ENCODE peak calls at places on chromosomes 12 and 14, in eight cellular contexts. One of them, this sample, is unnamed.

GRCh38 chr12:54277823-54278276 is 2.1 kb downstream of the CBX5 start:
- DNase-seq in germinal center: no peak
- DNase-seq in SW 1271: no peak
- DNase-seq in AG10803: peak; percentile 87
- DNase-seq in ACHN: peak; percentile 72
- DNase-seq in PC-3: peak; percentile 38
- DNase-seq in mucosa of gallbladder: no peak
- DNase-seq in AG04450: no peak
- DNase-seq in this sample: no peak

GRCh38 chr12:130615906-130616305 is 100.2 kb downstream of the RIMBP2 start:
- DNase-seq in ACHN: no peak
- DNase-seq in mucosa of gallbladder: no peak
- DNase-seq in AG10803: no peak
- DNase-seq in germinal center: no peak
- DNase-seq in SW 1271: no peak
- DNase-seq in PC-3: no peak
- DNase-seq in AG04450: no peak
- DNase-seq in this sample: no peak

GRCh38 chr12:27751386-27752047 is 28.5 kb upstream of the KLHL42 start:
- DNase-seq in ACHN: no peak
- DNase-seq in germinal center: no peak
- DNase-seq in SW 1271: no peak
- DNase-seq in AG04450: no peak
- DNase-seq in mucosa of gallbladder: peak; percentile 72
- DNase-seq in AG10803: no peak
- DNase-seq in PC-3: peak; percentile 99
- DNase-seq in this sample: no peak

GRCh38 chr12:57479043-57479375 is 657 bp downstream of the ARHGAP9 start:
- DNase-seq in PC-3: no peak
- DNase-seq in mucosa of gallbladder: no peak
- DNase-seq in SW 1271: no peak
- DNase-seq in AG10803: no peak
- DNase-seq in AG04450: no peak
- DNase-seq in ACHN: no peak
- DNase-seq in germinal center: no peak
- DNase-seq in this sample: no peak

GRCh38 chr14:94342334-94342934 is 19.3 kb upstream of the SERPINA6 start:
- DNase-seq in AG10803: peak; percentile 100
- DNase-seq in SW 1271: peak; percentile 97
- DNase-seq in AG04450: peak; percentile 99
- DNase-seq in germinal center: no peak
- DNase-seq in ACHN: peak; percentile 94
- DNase-seq in mucosa of gallbladder: peak; percentile 94
- DNase-seq in PC-3: peak; percentile 93
- DNase-seq in this sample: peak; percentile 98

GRCh38 chr12:81811066-81811777 is 52.1 kb upstream of the PPFIA2 start:
- DNase-seq in ACHN: no peak
- DNase-seq in PC-3: no peak
- DNase-seq in SW 1271: no peak
- DNase-seq in AG10803: peak; percentile 29
- DNase-seq in mucosa of gallbladder: no peak
- DNase-seq in germinal center: no peak
- DNase-seq in AG04450: no peak
- DNase-seq in this sample: no peak

GRCh38 chr12:84136862-84137367 is 775.7 kb downstream of the SLC6A15 start:
- DNase-seq in SW 1271: no peak
- DNase-seq in AG10803: peak; percentile 40
- DNase-seq in PC-3: peak; percentile 91
- DNase-seq in mucosa of gallbladder: no peak
- DNase-seq in AG04450: no peak
- DNase-seq in ACHN: no peak
- DNase-seq in germinal center: no peak
- DNase-seq in this sample: no peak

GRCh38 chr12:96456265-96456974 is 33.0 kb upstream of the CFAP54 start:
- DNase-seq in SW 1271: no peak
- DNase-seq in PC-3: no peak
- DNase-seq in germinal center: peak; percentile 65
- DNase-seq in ACHN: no peak
- DNase-seq in AG04450: no peak
- DNase-seq in AG10803: no peak
- DNase-seq in mucosa of gallbladder: no peak
- DNase-seq in this sample: no peak

GRCh38 chr14:61491224-61491623 is 169.8 kb downstream of the PRKCH start:
- DNase-seq in mucosa of gallbladder: peak; percentile 74
- DNase-seq in PC-3: peak; percentile 93
- DNase-seq in SW 1271: no peak
- DNase-seq in AG10803: no peak
- DNase-seq in AG04450: no peak
- DNase-seq in ACHN: no peak
- DNase-seq in germinal center: no peak
- DNase-seq in this sample: no peak

GRCh38 chr12:132591107-132591935 is 19.1 kb downstream of the LRCOL1 start:
- DNase-seq in PC-3: no peak
- DNase-seq in germinal center: no peak
- DNase-seq in SW 1271: no peak
- DNase-seq in mucosa of gallbladder: no peak
- DNase-seq in AG10803: no peak
- DNase-seq in ACHN: no peak
- DNase-seq in AG04450: no peak
- DNase-seq in this sample: no peak

GRCh38 chr12:3452348-3452747 is 38.7 kb upstream of the PRMT8 start:
- DNase-seq in SW 1271: no peak
- DNase-seq in mucosa of gallbladder: no peak
- DNase-seq in AG04450: no peak
- DNase-seq in ACHN: no peak
- DNase-seq in germinal center: no peak
- DNase-seq in AG10803: no peak
- DNase-seq in PC-3: no peak
- DNase-seq in this sample: no peak

GRCh38 chr14:89973234-89973823 is 17.6 kb downstream of the TDP1 start:
- DNase-seq in SW 1271: peak; percentile 57
- DNase-seq in AG10803: peak; percentile 72
- DNase-seq in AG04450: peak; percentile 27
- DNase-seq in ACHN: peak; percentile 58
- DNase-seq in PC-3: peak; percentile 72
- DNase-seq in mucosa of gallbladder: peak; percentile 56
- DNase-seq in germinal center: peak; percentile 58
- DNase-seq in this sample: no peak

GRCh38 chr12:94042321-94042720 is 106.1 kb upstream of the PLXNC1 start:
- DNase-seq in germinal center: no peak
- DNase-seq in mucosa of gallbladder: no peak
- DNase-seq in ACHN: no peak
- DNase-seq in AG04450: no peak
- DNase-seq in PC-3: no peak
- DNase-seq in AG10803: no peak
- DNase-seq in SW 1271: no peak
- DNase-seq in this sample: no peak

GRCh38 chr12:112803620-112804279 is 12.2 kb downstream of the RPH3A start:
- DNase-seq in ACHN: peak; percentile 35
- DNase-seq in AG10803: no peak
- DNase-seq in mucosa of gallbladder: no peak
- DNase-seq in PC-3: no peak
- DNase-seq in germinal center: no peak
- DNase-seq in AG04450: no peak
- DNase-seq in SW 1271: no peak
- DNase-seq in this sample: no peak

GRCh38 chr12:49364989-49365388 is 2.3 kb upstream of the SPATS2 start:
- DNase-seq in SW 1271: no peak
- DNase-seq in PC-3: peak; percentile 66
- DNase-seq in germinal center: no peak
- DNase-seq in AG04450: no peak
- DNase-seq in AG10803: peak; percentile 63
- DNase-seq in ACHN: no peak
- DNase-seq in mucosa of gallbladder: no peak
- DNase-seq in this sample: no peak

GRCh38 chr12:75323663-75324062 is 6.5 kb downstream of the CAPS2 start:
- DNase-seq in germinal center: no peak
- DNase-seq in ACHN: no peak
- DNase-seq in mucosa of gallbladder: no peak
- DNase-seq in AG10803: no peak
- DNase-seq in AG04450: no peak
- DNase-seq in PC-3: no peak
- DNase-seq in SW 1271: peak; percentile 11
- DNase-seq in this sample: no peak

GRCh38 chr14:95156765-95157194 is 549 bp downstream of the DICER1 start:
- DNase-seq in AG04450: no peak
- DNase-seq in PC-3: peak; percentile 14
- DNase-seq in mucosa of gallbladder: peak; percentile 23
- DNase-seq in germinal center: peak; percentile 51
- DNase-seq in ACHN: peak; percentile 35
- DNase-seq in SW 1271: no peak
- DNase-seq in AG10803: peak; percentile 36
- DNase-seq in this sample: no peak

GRCh38 chr12:27797301-27798025 is 17.4 kb upstream of the MANSC4 start:
- DNase-seq in germinal center: no peak
- DNase-seq in PC-3: no peak
- DNase-seq in AG04450: no peak
- DNase-seq in SW 1271: no peak
- DNase-seq in AG10803: no peak
- DNase-seq in ACHN: no peak
- DNase-seq in mucosa of gallbladder: no peak
- DNase-seq in this sample: no peak

GRCh38 chr14:53432378-53432802 is 279.3 kb upstream of the DDHD1 start:
- DNase-seq in SW 1271: peak; percentile 62
- DNase-seq in ACHN: peak; percentile 39
- DNase-seq in germinal center: peak; percentile 41
- DNase-seq in AG04450: peak; percentile 32
- DNase-seq in mucosa of gallbladder: no peak
- DNase-seq in PC-3: peak; percentile 77
- DNase-seq in AG10803: peak; percentile 41
- DNase-seq in this sample: no peak

GRCh38 chr12:84497819-84498218 is 414.8 kb downstream of the SLC6A15 start:
- DNase-seq in mucosa of gallbladder: no peak
- DNase-seq in PC-3: peak; percentile 25
- DNase-seq in AG04450: no peak
- DNase-seq in ACHN: peak; percentile 54
- DNase-seq in SW 1271: no peak
- DNase-seq in germinal center: no peak
- DNase-seq in AG10803: no peak
- DNase-seq in this sample: no peak

GRCh38 chr14:74018029-74018703 is 922 bp downstream of the ENTPD5 start:
- DNase-seq in ACHN: peak; percentile 67
- DNase-seq in SW 1271: peak; percentile 72
- DNase-seq in AG04450: no peak
- DNase-seq in germinal center: peak; percentile 15
- DNase-seq in AG10803: peak; percentile 59
- DNase-seq in mucosa of gallbladder: no peak
- DNase-seq in PC-3: peak; percentile 81
- DNase-seq in this sample: no peak

GRCh38 chr14:92759300-92759678 is 10.9 kb upstream of the LGMN start:
- DNase-seq in ACHN: peak; percentile 68
- DNase-seq in germinal center: no peak
- DNase-seq in SW 1271: no peak
- DNase-seq in mucosa of gallbladder: no peak
- DNase-seq in AG10803: peak; percentile 30
- DNase-seq in PC-3: peak; percentile 38
- DNase-seq in AG04450: no peak
- DNase-seq in this sample: no peak

GRCh38 chr14:65847065-65847847 is 434.7 kb downstream of the FUT8 start:
- DNase-seq in AG04450: no peak
- DNase-seq in ACHN: no peak
- DNase-seq in germinal center: no peak
- DNase-seq in SW 1271: no peak
- DNase-seq in mucosa of gallbladder: peak; percentile 25
- DNase-seq in PC-3: no peak
- DNase-seq in AG10803: no peak
- DNase-seq in this sample: no peak

GRCh38 chr14:35416108-35416750 is 11.7 kb upstream of the NFKBIA start:
- DNase-seq in AG04450: no peak
- DNase-seq in ACHN: no peak
- DNase-seq in mucosa of gallbladder: no peak
- DNase-seq in PC-3: peak; percentile 55
- DNase-seq in germinal center: no peak
- DNase-seq in SW 1271: no peak
- DNase-seq in AG10803: no peak
- DNase-seq in this sample: no peak

GRCh38 chr14:100583245-100583644 is 4.0 kb downstream of the BEGAIN start:
- DNase-seq in SW 1271: no peak
- DNase-seq in PC-3: no peak
- DNase-seq in AG04450: no peak
- DNase-seq in ACHN: no peak
- DNase-seq in AG10803: no peak
- DNase-seq in germinal center: no peak
- DNase-seq in mucosa of gallbladder: no peak
- DNase-seq in this sample: no peak

GRCh38 chr12:24561882-24562760 is 386.8 kb downstream of the BCAT1 start:
- DNase-seq in mucosa of gallbladder: peak; percentile 34
- DNase-seq in AG10803: peak; percentile 29
- DNase-seq in SW 1271: no peak
- DNase-seq in PC-3: no peak
- DNase-seq in germinal center: peak; percentile 50
- DNase-seq in ACHN: peak; percentile 23
- DNase-seq in AG04450: no peak
- DNase-seq in this sample: no peak

GRCh38 chr14:98293527-98293926 is 978.5 kb downstream of the BCL11B start:
- DNase-seq in AG10803: peak; percentile 12
- DNase-seq in mucosa of gallbladder: peak; percentile 36
- DNase-seq in ACHN: no peak
- DNase-seq in SW 1271: no peak
- DNase-seq in germinal center: no peak
- DNase-seq in AG04450: no peak
- DNase-seq in PC-3: no peak
- DNase-seq in this sample: no peak

GRCh38 chr14:100372357-100373048 is 49.4 kb downstream of the SLC25A47 start:
- DNase-seq in AG04450: no peak
- DNase-seq in AG10803: no peak
- DNase-seq in germinal center: no peak
- DNase-seq in mucosa of gallbladder: no peak
- DNase-seq in SW 1271: no peak
- DNase-seq in PC-3: no peak
- DNase-seq in ACHN: no peak
- DNase-seq in this sample: no peak

This sample was measured in kidney epithelial cell.